ENCODE peak calls at places on chromosomes 2 and 18, in four cellular contexts. One of them, this sample, is unnamed.

GRCh38 chr2:30888841-30889407 is 81.7 kb upstream of the CAPN13 start:
- DNase-seq in tibial nerve: no peak
- DNase-seq in ovary: no peak
- DNase-seq in heart left ventricle: no peak
- DNase-seq in this sample: no peak

GRCh38 chr2:188668017-188668663 is 306.0 kb upstream of the COL3A1 start:
- DNase-seq in ovary: no peak
- DNase-seq in tibial nerve: no peak
- DNase-seq in heart left ventricle: no peak
- DNase-seq in this sample: no peak

GRCh38 chr2:241391892-241392665 is 36.0 kb downstream of the FARP2 start:
- DNase-seq in heart left ventricle: no peak
- DNase-seq in tibial nerve: no peak
- DNase-seq in ovary: no peak
- DNase-seq in this sample: no peak

GRCh38 chr2:159904565-159905281 is 106.7 kb upstream of the CD302 start:
- DNase-seq in ovary: peak; percentile 51
- DNase-seq in heart left ventricle: peak; percentile 83
- DNase-seq in tibial nerve: peak; percentile 14
- DNase-seq in this sample: peak; percentile 68

GRCh38 chr2:202909394-202910192 is 1.9 kb downstream of the WDR12 start:
- DNase-seq in heart left ventricle: no peak
- DNase-seq in tibial nerve: no peak
- DNase-seq in ovary: no peak
- DNase-seq in this sample: no peak

GRCh38 chr18:34995746-34996145 is 45.5 kb upstream of the MAPRE2 start:
- DNase-seq in heart left ventricle: no peak
- DNase-seq in ovary: no peak
- DNase-seq in tibial nerve: no peak
- DNase-seq in this sample: no peak

GRCh38 chr2:240997856-240998705 is at the start of gene SNED1:
- DNase-seq in ovary: peak; percentile 94
- DNase-seq in tibial nerve: peak; percentile 89
- DNase-seq in heart left ventricle: peak; percentile 93
- DNase-seq in this sample: peak; percentile 90

GRCh38 chr2:67564626-67565025 is 167.5 kb downstream of the ETAA1 start:
- DNase-seq in tibial nerve: no peak
- DNase-seq in heart left ventricle: no peak
- DNase-seq in ovary: no peak
- DNase-seq in this sample: no peak

GRCh38 chr18:37343542-37343851 is 222.1 kb downstream of the CELF4 start:
- DNase-seq in tibial nerve: no peak
- DNase-seq in ovary: no peak
- DNase-seq in heart left ventricle: no peak
- DNase-seq in this sample: no peak

GRCh38 chr18:6355789-6356589 is 58.7 kb downstream of the L3MBTL4 start:
- DNase-seq in heart left ventricle: no peak
- DNase-seq in ovary: no peak
- DNase-seq in tibial nerve: no peak
- DNase-seq in this sample: no peak

GRCh38 chr2:78861546-78861945 is 164.0 kb upstream of the REG3G start:
- DNase-seq in heart left ventricle: no peak
- DNase-seq in tibial nerve: no peak
- DNase-seq in ovary: no peak
- DNase-seq in this sample: no peak

GRCh38 chr2:150557020-150557644 is 69.7 kb upstream of the RND3 start:
- DNase-seq in heart left ventricle: no peak
- DNase-seq in ovary: no peak
- DNase-seq in tibial nerve: no peak
- DNase-seq in this sample: no peak

GRCh38 chr18:60893331-60894114 is 439.7 kb upstream of the CDH20 start:
- DNase-seq in tibial nerve: no peak
- DNase-seq in heart left ventricle: no peak
- DNase-seq in ovary: no peak
- DNase-seq in this sample: no peak

GRCh38 chr18:26637324-26637723 is 89.0 kb upstream of the KCTD1 start:
- DNase-seq in ovary: no peak
- DNase-seq in tibial nerve: no peak
- DNase-seq in heart left ventricle: no peak
- DNase-seq in this sample: no peak

GRCh38 chr2:25479761-25480160 is 138.0 kb upstream of the DNMT3A start:
- DNase-seq in tibial nerve: no peak
- DNase-seq in ovary: no peak
- DNase-seq in heart left ventricle: no peak
- DNase-seq in this sample: no peak

GRCh38 chr2:176854878-176855277 is 357.7 kb upstream of the HNRNPA3 start:
- DNase-seq in tibial nerve: no peak
- DNase-seq in heart left ventricle: no peak
- DNase-seq in ovary: no peak
- DNase-seq in this sample: no peak

GRCh38 chr2:1041012-1041805 is 90.6 kb downstream of the SNTG2 start:
- DNase-seq in heart left ventricle: no peak
- DNase-seq in ovary: no peak
- DNase-seq in tibial nerve: no peak
- DNase-seq in this sample: no peak

GRCh38 chr2:220858101-220858500 is 714.0 kb downstream of the EPHA4 start:
- DNase-seq in tibial nerve: no peak
- DNase-seq in heart left ventricle: no peak
- DNase-seq in ovary: no peak
- DNase-seq in this sample: no peak

GRCh38 chr2:82675186-82675585 is 1783.9 kb downstream of the SUCLG1 start:
- DNase-seq in heart left ventricle: no peak
- DNase-seq in ovary: no peak
- DNase-seq in tibial nerve: no peak
- DNase-seq in this sample: no peak

GRCh38 chr2:158724803-158725271 is 70.3 kb upstream of the DAPL1 start:
- DNase-seq in tibial nerve: no peak
- DNase-seq in ovary: no peak
- DNase-seq in heart left ventricle: no peak
- DNase-seq in this sample: no peak

GRCh38 chr2:212535963-212536362 is 2.6 kb downstream of the ERBB4 start:
- DNase-seq in heart left ventricle: no peak
- DNase-seq in ovary: no peak
- DNase-seq in tibial nerve: no peak
- DNase-seq in this sample: no peak
- H3K4me1 ChIP-seq in heart left ventricle: peaks cover 8% of the 10 kb centered on the region
- H3K4me1 ChIP-seq in ovary: peaks cover 9% of the 10 kb centered on the region
- H3K4me1 ChIP-seq in tibial nerve: no peaks in the 10 kb centered on the region
- H3K4me1 ChIP-seq in this sample: peaks cover 32% of the 10 kb centered on the region

GRCh38 chr2:71503827-71504226 is 50.5 kb downstream of the DYSF start:
- DNase-seq in tibial nerve: no peak
- DNase-seq in heart left ventricle: peak; percentile 77
- DNase-seq in ovary: no peak
- DNase-seq in this sample: no peak
- TF ChIP-seq POLR2A in tibial nerve: no peak
- TF ChIP-seq POLR2A in heart left ventricle: peak; percentile 49
- TF ChIP-seq POLR2A in ovary: no peak
- TF ChIP-seq POLR2A in this sample: no peak

GRCh38 chr2:8694737-8695136 is 12.9 kb downstream of the ID2 start:
- DNase-seq in heart left ventricle: no peak
- DNase-seq in tibial nerve: no peak
- DNase-seq in ovary: no peak
- DNase-seq in this sample: no peak

GRCh38 chr2:8697190-8697589 is 15.3 kb downstream of the ID2 start:
- DNase-seq in heart left ventricle: no peak
- DNase-seq in tibial nerve: no peak
- DNase-seq in ovary: no peak
- DNase-seq in this sample: no peak

GRCh38 chr2:8691859-8692437 is 10.1 kb downstream of the ID2 start:
- DNase-seq in heart left ventricle: no peak
- DNase-seq in tibial nerve: no peak
- DNase-seq in ovary: no peak
- DNase-seq in this sample: no peak

DNA sequence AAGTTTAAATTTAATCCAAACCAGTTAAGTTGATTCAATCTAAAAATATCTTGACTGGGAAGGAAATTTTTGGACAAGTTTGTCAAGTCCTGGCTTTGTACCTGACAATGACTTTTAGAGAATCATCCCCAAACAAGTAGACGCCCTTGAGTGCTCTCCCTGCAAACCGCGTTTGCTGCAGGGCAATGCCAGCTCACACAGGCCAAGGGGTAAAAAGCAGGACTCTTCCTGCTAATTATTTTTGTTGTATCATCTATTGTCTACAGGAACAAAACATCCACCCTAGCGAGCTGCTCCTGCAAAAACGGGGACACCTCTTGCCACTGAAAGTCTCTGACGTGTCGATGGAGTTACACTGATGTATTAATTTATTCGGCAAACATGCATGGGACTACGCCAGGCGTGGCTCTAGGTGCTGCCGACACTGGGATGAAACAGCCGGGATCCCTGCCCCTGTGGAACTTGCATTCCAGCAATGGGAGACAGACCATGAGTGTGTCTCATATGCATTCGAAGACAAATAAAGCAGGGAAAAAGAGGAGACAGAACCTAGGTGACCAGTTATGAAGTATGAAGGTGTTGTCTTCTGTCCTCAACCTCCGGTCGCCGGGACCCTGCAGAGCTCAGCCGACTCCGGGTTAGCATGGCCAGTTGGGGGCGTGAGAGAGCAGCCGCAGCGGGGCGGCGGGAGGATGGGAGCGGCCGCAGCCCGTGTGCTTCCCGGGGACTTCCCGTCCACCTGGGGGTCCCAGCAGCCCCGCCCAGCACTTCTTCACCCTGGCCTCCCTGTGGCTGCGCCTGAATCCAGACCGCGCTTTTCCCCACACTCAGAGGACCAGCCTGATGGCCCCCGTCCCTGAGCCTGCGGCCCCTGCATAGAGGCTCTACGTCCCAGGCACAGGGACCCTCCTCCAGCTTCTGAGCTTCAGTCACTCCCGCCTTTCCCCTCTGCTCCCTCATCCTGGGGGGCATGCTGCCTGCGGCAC is 11.2 kb downstream of the ID2 start:
- DNase-seq in tibial nerve: no peak
- DNase-seq in ovary: peak; percentile 59
- DNase-seq in heart left ventricle: peak; percentile 66
- DNase-seq in this sample: no peak
- TF ChIP-seq CTCF in tibial nerve: peak; percentile 46
- TF ChIP-seq CTCF in ovary: no peak
- TF ChIP-seq CTCF in heart left ventricle: peak; percentile 54
- TF ChIP-seq CTCF in this sample: no peak

GRCh38 chr2:219462349-219462748 is 27.7 kb downstream of the SPEG start:
- DNase-seq in tibial nerve: no peak
- DNase-seq in heart left ventricle: peak; percentile 23
- DNase-seq in ovary: no peak
- DNase-seq in this sample: no peak
- H3K4me1 ChIP-seq in tibial nerve: peaks cover 9% of the 10 kb centered on the region
- H3K4me1 ChIP-seq in heart left ventricle: peaks cover 63% of the 10 kb centered on the region
- H3K4me1 ChIP-seq in ovary: peaks cover 16% of the 10 kb centered on the region
- H3K4me1 ChIP-seq in this sample: peaks cover 10% of the 10 kb centered on the region

GRCh38 chr18:11947214-11948119 is 33.8 kb upstream of the IMPA2 start:
- DNase-seq in heart left ventricle: peak; percentile 95
- DNase-seq in tibial nerve: peak; percentile 89
- DNase-seq in ovary: peak; percentile 92
- DNase-seq in this sample: peak; percentile 93
- TF ChIP-seq POLR2A in heart left ventricle: peak; percentile 86
- TF ChIP-seq POLR2A in tibial nerve: peak; percentile 50
- TF ChIP-seq POLR2A in ovary: peak; percentile 72
- TF ChIP-seq POLR2A in this sample: peak; percentile 50

DNA sequence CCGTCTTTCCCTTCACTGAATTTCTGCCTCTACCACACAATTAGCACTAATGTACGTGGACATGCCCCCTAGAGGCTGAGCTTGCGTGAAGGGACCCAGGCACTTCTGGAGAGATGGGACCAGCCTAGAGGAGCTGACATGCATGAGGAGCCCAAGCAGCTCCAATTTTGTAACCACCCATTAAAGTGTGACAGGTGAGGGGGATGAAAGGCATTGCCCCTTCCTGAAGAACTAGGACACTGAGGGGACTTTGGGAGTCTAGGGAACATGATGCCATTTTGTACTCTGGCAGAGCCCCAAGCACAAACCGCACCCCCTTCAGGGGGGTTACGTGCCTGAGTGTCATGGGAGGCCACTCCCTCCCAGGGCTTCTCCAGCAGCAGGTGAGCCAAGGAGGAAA is 63.6 kb downstream of the HNRNPLL start:
- DNase-seq in ovary: no peak
- DNase-seq in heart left ventricle: no peak
- DNase-seq in tibial nerve: no peak
- DNase-seq in this sample: no peak
- TF ChIP-seq CTCF in ovary: no peak
- TF ChIP-seq CTCF in heart left ventricle: no peak
- TF ChIP-seq CTCF in tibial nerve: no peak
- TF ChIP-seq CTCF in this sample: no peak

GRCh38 chr2:100882645-100883613 is 63.0 kb downstream of the NPAS2 start:
- DNase-seq in tibial nerve: no peak
- DNase-seq in ovary: no peak
- DNase-seq in heart left ventricle: no peak
- DNase-seq in this sample: no peak
- H3K4me1 ChIP-seq in tibial nerve: no peaks in the 10 kb centered on the region
- H3K4me1 ChIP-seq in ovary: peaks cover 1% of the 10 kb centered on the region
- H3K4me1 ChIP-seq in heart left ventricle: peaks cover 58% of the 10 kb centered on the region
- H3K4me1 ChIP-seq in this sample: peaks cover 12% of the 10 kb centered on the region

GRCh38 chr2:20451346-20451745 is 4.5 kb downstream of the RHOB start:
- DNase-seq in ovary: no peak
- DNase-seq in heart left ventricle: no peak
- DNase-seq in tibial nerve: no peak
- DNase-seq in this sample: peak; percentile 40

GRCh38 chr2:20449501-20450200 is 2.8 kb downstream of the RHOB start:
- DNase-seq in tibial nerve: no peak
- DNase-seq in ovary: no peak
- DNase-seq in heart left ventricle: no peak
- DNase-seq in this sample: peak; percentile 52

GRCh38 chr2:20448246-20449046 is 1.6 kb downstream of the RHOB start:
- DNase-seq in tibial nerve: no peak
- DNase-seq in heart left ventricle: no peak
- DNase-seq in ovary: peak; percentile 59
- DNase-seq in this sample: peak; percentile 57

GRCh38 chr2:20451761-20452499 is 5.1 kb downstream of the RHOB start:
- DNase-seq in heart left ventricle: no peak
- DNase-seq in ovary: no peak
- DNase-seq in tibial nerve: no peak
- DNase-seq in this sample: peak; percentile 49

DNA sequence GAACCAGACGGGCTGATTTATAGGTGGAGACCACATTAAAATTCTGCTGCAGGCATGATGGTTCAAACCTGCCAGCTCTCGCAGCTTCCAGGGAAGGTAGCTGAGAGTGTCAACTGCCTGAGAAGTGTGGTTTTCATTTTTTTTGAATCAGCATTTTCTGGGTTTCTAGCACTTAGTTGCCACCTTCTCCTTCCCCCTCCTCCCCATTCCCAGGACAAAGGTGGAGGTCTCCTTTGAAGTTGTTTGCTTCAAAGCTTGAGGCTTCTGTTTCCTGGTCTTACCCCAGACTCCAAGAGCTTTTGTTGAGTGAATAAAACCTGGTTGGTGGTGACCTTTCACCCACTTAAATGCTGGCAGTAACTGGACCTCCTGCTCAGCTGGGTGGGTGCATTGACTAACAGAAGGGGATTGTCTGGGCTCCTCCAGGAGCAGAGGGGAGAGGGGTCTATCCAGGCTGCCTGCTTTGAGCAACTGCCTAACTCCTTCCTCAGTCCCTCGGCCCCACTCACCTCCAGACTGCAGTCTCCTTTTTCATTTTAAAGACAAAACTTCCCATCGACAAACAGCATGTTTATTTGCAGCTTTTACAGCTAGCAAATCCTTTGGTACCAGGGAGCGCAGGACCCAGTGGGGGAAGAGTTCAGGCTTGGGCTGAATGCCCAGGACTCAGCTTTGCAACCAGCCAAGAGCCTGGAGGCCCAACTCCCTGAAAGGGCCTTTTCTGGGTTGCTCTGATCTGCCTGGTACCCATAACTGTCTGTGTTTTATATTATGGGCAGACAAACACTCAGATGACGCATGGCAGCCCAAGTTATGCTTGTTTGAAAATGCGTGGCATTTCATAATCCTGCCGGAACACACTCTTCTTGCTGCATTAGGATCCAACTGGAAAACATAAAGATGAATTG is 3.6 kb downstream of the RHOB start:
- DNase-seq in heart left ventricle: no peak
- DNase-seq in tibial nerve: peak; percentile 48
- DNase-seq in ovary: peak; percentile 87
- DNase-seq in this sample: peak; percentile 89
- TF ChIP-seq POLR2A in heart left ventricle: peak; percentile 56
- TF ChIP-seq POLR2A in tibial nerve: peak; percentile 73
- TF ChIP-seq POLR2A in ovary: peak; percentile 30
- TF ChIP-seq POLR2A in this sample: no peak

This sample was measured in suprapubic skin.